ENCODE peak calls at places on chromosomes 7 and 10, in seven cellular contexts. J is psoas muscle, U is PC-9, T is cardiac muscle cell, G is right atrium auricular region, R is neural crest cell, X is BJ. B is an unnamed sample.

GRCh38 chr7:118104812-118105441 is 79.0 kb upstream of the LSM8 start:
- DNase-seq in T (peak; percentile 14), U (no peak), X (no peak), J (no peak), G (no peak), R (no peak), B (no peak)

GRCh38 chr10:126098216-126098561 is 201.8 kb downstream of the FANK1 start:
- DNase-seq in J (no peak), T (no peak), G (peak; percentile 7), U (no peak), X (no peak), R (no peak), B (peak; percentile 27)

GRCh38 chr10:62599161-62599560 is 205.4 kb upstream of the ADO start:
- DNase-seq in J (no peak), X (no peak), U (no peak), G (no peak), R (no peak), T (no peak), B (no peak)

GRCh38 chr7:35725280-35725680 is 30.3 kb upstream of the HERPUD2 start:
- DNase-seq in J (no peak), T (no peak), G (no peak), X (no peak), U (no peak), R (no peak), B (no peak)

GRCh38 chr10:14569274-14570060 is 205.2 kb downstream of the FAM107B start:
- DNase-seq in X (no peak), U (no peak), J (no peak), R (no peak), T (no peak), G (no peak), B (no peak)

GRCh38 chr10:90224791-90225566 is 523.6 kb downstream of the KIF20B start:
- DNase-seq in X (no peak), G (no peak), J (no peak), T (peak; percentile 73), R (no peak), U (no peak), B (no peak)

GRCh38 chr7:2098496-2098895 is 134.2 kb downstream of the MAD1L1 start:
- DNase-seq in R (no peak), T (no peak), U (no peak), G (no peak), X (no peak), J (no peak), B (no peak)

GRCh38 chr7:37216156-37216839 is 232.4 kb downstream of the ELMO1 start:
- DNase-seq in T (peak; percentile 87), X (no peak), U (no peak), J (no peak), G (no peak), R (no peak), B (peak; percentile 15)

GRCh38 chr10:78942006-78942405 is 126.8 kb upstream of the ZMIZ1 start:
- DNase-seq in J (no peak), G (no peak), U (no peak), T (no peak), R (no peak), X (no peak), B (no peak)

GRCh38 chr10:30437039-30437781 is 3.2 kb downstream of the MAP3K8 start:
- DNase-seq in U (peak; percentile 49), X (no peak), R (no peak), G (no peak), J (no peak), T (peak; percentile 74), B (no peak)

GRCh38 chr10:88932539-88933256 is 19.9 kb downstream of the ACTA2 start:
- DNase-seq in T (peak; percentile 89), J (peak; percentile 54), X (peak; percentile 71), U (peak; percentile 79), R (peak; percentile 31), G (peak; percentile 73), B (peak; percentile 88)

GRCh38 chr10:103676851-103677417 is 178.4 kb downstream of the SH3PXD2A start:
- DNase-seq in U (no peak), G (peak; percentile 91), X (peak; percentile 95), J (peak; percentile 81), T (peak; percentile 95), R (no peak), B (no peak)

GRCh38 chr7:45980181-45980905 is 59.3 kb upstream of the IGFBP3 start:
- DNase-seq in X (no peak), R (no peak), U (peak; percentile 8), J (no peak), G (no peak), T (peak; percentile 40), B (no peak)

GRCh38 chr7:12847001-12847400 is 159.6 kb downstream of the ARL4A start:
- DNase-seq in R (no peak), G (no peak), T (no peak), J (no peak), U (peak; percentile 27), X (no peak), B (no peak)

GRCh38 chr10:15758618-15759017 is 38.9 kb upstream of the ITGA8 start:
- DNase-seq in R (no peak), T (no peak), J (no peak), U (no peak), G (no peak), X (no peak), B (no peak)

GRCh38 chr10:132482090-132482489 is 55.5 kb upstream of the INPP5A start:
- DNase-seq in R (no peak), U (no peak), J (peak; percentile 47), G (no peak), X (peak; percentile 32), T (peak; percentile 87), B (no peak)

GRCh38 chr10:114706458-114707055 is 48.5 kb upstream of the ABLIM1 start:
- DNase-seq in J (no peak), T (no peak), U (no peak), R (no peak), X (no peak), G (no peak), B (no peak)

GRCh38 chr7:43076189-43076605 is 36.2 kb upstream of the HECW1 start:
- DNase-seq in X (peak; percentile 18), G (no peak), J (no peak), U (no peak), R (no peak), T (no peak), B (no peak)

GRCh38 chr10:12107781-12108180 is 21.7 kb upstream of the SEC61A2 start:
- DNase-seq in X (no peak), R (no peak), G (no peak), U (no peak), T (no peak), J (no peak), B (no peak)

GRCh38 chr10:43316988-43317387 is 50.1 kb upstream of the RASGEF1A start:
- DNase-seq in R (no peak), U (no peak), J (no peak), G (no peak), X (no peak), T (no peak), B (no peak)

DNA sequence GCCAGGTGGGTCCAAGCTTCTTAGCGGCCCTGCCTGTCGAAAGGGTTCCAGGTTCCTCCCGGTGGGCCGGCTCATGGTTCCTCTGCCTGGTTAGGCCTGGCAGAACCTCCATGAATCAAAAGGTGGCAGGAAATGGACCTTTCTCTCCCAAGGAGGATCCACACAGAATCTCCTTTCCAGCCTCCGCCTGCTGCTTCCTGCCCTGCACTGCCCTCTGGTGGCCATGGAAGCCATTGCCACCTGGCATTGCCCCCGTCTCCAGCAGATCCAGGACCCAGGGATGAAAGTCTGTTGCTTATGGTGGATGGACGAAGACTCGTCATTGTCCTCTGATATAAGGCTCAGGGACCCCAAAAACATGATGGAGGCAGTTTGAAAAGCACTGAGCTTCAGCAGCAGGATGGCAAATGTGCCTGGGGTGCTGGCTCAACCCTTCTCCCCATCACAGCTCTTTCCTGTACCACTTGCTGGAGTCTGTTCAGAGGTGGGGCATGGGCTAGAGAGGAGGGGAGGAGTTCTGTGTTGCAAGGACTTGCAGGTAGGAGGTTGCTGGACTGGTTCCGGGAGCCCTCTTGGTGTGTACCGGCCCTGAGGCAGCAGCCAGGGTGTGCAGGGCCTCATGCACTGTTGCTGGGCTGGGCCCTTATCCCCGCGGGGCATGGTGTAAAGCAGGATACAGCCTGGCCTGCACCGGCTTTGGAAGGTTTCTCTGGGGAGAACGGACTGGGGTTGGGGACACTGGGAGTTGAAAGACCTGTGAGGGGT is 11.3 kb upstream of the INMT start:
- DNase-seq in U (peak; percentile 63), J (peak; percentile 88), T (peak; percentile 81), G (peak; percentile 80), X (no peak), R (peak; percentile 82), B (peak; percentile 93)
- TF ChIP-seq CTCF in U (peak; percentile 100), J (peak; percentile 99), T (peak; percentile 99), G (peak; percentile 98), X (peak; percentile 99), R (peak; percentile 99), B (peak; percentile 99)

GRCh38 chr10:37992083-37992482 is 15.6 kb upstream of the ZNF25 start:
- DNase-seq in X (no peak), T (no peak), J (no peak), R (no peak), G (no peak), U (no peak), B (no peak)
- TF ChIP-seq CTCF in X (no peak), T (no peak), J (no peak), R (no peak), G (no peak), U (no peak), B (no peak)

DNA sequence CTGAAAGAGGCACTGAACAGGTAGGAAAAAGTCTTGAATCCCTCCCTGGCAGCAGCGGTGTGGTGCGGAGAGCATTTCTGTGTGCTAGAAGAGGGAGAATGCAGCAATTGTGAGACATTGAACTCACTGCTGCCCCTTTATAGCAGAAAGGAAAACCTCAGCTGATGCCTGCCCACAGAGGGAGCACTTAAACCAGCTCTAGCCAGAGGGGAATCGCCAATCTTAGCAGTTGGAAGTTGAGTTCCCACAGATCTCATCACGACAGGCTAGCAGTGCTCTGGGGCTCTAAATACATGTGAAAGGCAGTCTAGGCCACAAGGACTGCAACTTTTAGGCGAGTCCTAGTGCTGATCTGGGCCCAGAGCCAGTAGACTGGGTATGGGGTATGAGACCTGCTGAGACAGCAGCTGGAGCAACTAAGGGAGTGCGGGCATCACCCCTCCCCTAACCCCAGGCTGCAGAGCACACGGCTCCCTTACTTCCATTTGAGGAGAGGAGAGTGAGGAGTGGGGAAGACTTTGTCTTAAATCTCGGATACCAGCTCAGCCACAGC is 25.2 kb upstream of the PRR15 start:
- DNase-seq in R (no peak), U (peak; percentile 23), J (no peak), T (peak; percentile 12), X (no peak), G (no peak), B (no peak)
- TF ChIP-seq CTCF in R (no peak), U (no peak), J (no peak), T (no peak), X (no peak), G (no peak), B (peak; percentile 29)

GRCh38 chr7:32059289-32060045 is 10.7 kb downstream of the PDE1C start:
- DNase-seq in X (peak; percentile 76), J (no peak), U (peak; percentile 15), R (no peak), T (peak; percentile 10), G (no peak), B (no peak)

GRCh38 chr7:32056767-32057166 is 13.4 kb downstream of the PDE1C start:
- DNase-seq in X (no peak), U (no peak), G (no peak), J (no peak), T (no peak), R (no peak), B (no peak)

GRCh38 chr7:32061346-32061745 is 8.9 kb downstream of the PDE1C start:
- DNase-seq in U (peak; percentile 27), J (no peak), R (no peak), X (no peak), G (no peak), T (no peak), B (no peak)

GRCh38 chr7:32062150-32062549 is 8.1 kb downstream of the PDE1C start:
- DNase-seq in G (no peak), J (peak; percentile 54), X (no peak), T (peak; percentile 29), R (peak; percentile 62), U (peak; percentile 35), B (no peak)

GRCh38 chr7:32058017-32058416 is 12.2 kb downstream of the PDE1C start:
- DNase-seq in J (no peak), T (peak; percentile 12), R (no peak), X (no peak), U (peak; percentile 26), G (no peak), B (no peak)
- TF ChIP-seq CTCF in J (no peak), T (no peak), R (no peak), X (no peak), U (no peak), G (no peak), B (no peak)

B was measured in osteocyte.